ENCODE peak calls at places on chromosomes 11 and 22, in seven cellular contexts. One of them, this sample, is unnamed.

GRCh38 chr11:15969701-15970329 is 386.5 kb downstream of the SOX6 start:
- DNase-seq in effector CD4-positive, alpha-beta T cell: no peak
- DNase-seq in frontal cortex: no peak
- DNase-seq in astrocyte of the spinal cord: peak
- DNase-seq in HEK293T: no peak
- DNase-seq in DMS79 treated with DMSO at 0.1 percent for 48 hours: no peak
- DNase-seq in naive thymus-derived CD8-positive, alpha-beta T cell: no peak
- DNase-seq in this sample: no peak

GRCh38 chr11:65182258-65183170 is 786 bp downstream of the CAPN1 start:
- DNase-seq in effector CD4-positive, alpha-beta T cell: no peak
- DNase-seq in DMS79 treated with DMSO at 0.1 percent for 48 hours: peak
- DNase-seq in naive thymus-derived CD8-positive, alpha-beta T cell: no peak
- DNase-seq in HEK293T: no peak
- DNase-seq in frontal cortex: no peak
- DNase-seq in astrocyte of the spinal cord: no peak
- DNase-seq in this sample: peak

GRCh38 chr11:12157241-12157661 is 46.9 kb downstream of the MICAL2 start:
- DNase-seq in HEK293T: no peak
- DNase-seq in frontal cortex: no peak
- DNase-seq in naive thymus-derived CD8-positive, alpha-beta T cell: no peak
- DNase-seq in astrocyte of the spinal cord: peak
- DNase-seq in effector CD4-positive, alpha-beta T cell: no peak
- DNase-seq in DMS79 treated with DMSO at 0.1 percent for 48 hours: no peak
- DNase-seq in this sample: no peak

GRCh38 chr11:127274328-127274676 is 273.7 kb upstream of the KIRREL3 start:
- DNase-seq in DMS79 treated with DMSO at 0.1 percent for 48 hours: no peak
- DNase-seq in HEK293T: no peak
- DNase-seq in frontal cortex: no peak
- DNase-seq in astrocyte of the spinal cord: no peak
- DNase-seq in effector CD4-positive, alpha-beta T cell: no peak
- DNase-seq in naive thymus-derived CD8-positive, alpha-beta T cell: no peak
- DNase-seq in this sample: no peak

GRCh38 chr22:19330865-19331418 is 39.4 kb upstream of the CLTCL1 start:
- DNase-seq in naive thymus-derived CD8-positive, alpha-beta T cell: no peak
- DNase-seq in frontal cortex: no peak
- DNase-seq in HEK293T: no peak
- DNase-seq in DMS79 treated with DMSO at 0.1 percent for 48 hours: no peak
- DNase-seq in effector CD4-positive, alpha-beta T cell: no peak
- DNase-seq in astrocyte of the spinal cord: no peak
- DNase-seq in this sample: no peak

GRCh38 chr22:28773461-28773867 is 969 bp downstream of the CCDC117 start:
- DNase-seq in frontal cortex: no peak
- DNase-seq in naive thymus-derived CD8-positive, alpha-beta T cell: no peak
- DNase-seq in HEK293T: no peak
- DNase-seq in effector CD4-positive, alpha-beta T cell: no peak
- DNase-seq in astrocyte of the spinal cord: peak
- DNase-seq in DMS79 treated with DMSO at 0.1 percent for 48 hours: no peak
- DNase-seq in this sample: no peak

GRCh38 chr11:78420796-78421209 is 3.2 kb upstream of the GAB2 start:
- DNase-seq in HEK293T: no peak
- DNase-seq in effector CD4-positive, alpha-beta T cell: no peak
- DNase-seq in naive thymus-derived CD8-positive, alpha-beta T cell: peak
- DNase-seq in DMS79 treated with DMSO at 0.1 percent for 48 hours: peak
- DNase-seq in frontal cortex: no peak
- DNase-seq in astrocyte of the spinal cord: peak
- DNase-seq in this sample: peak

GRCh38 chr11:108559340-108559739 is 34.2 kb downstream of the EXPH5 start:
- DNase-seq in frontal cortex: no peak
- DNase-seq in astrocyte of the spinal cord: peak
- DNase-seq in HEK293T: no peak
- DNase-seq in effector CD4-positive, alpha-beta T cell: no peak
- DNase-seq in DMS79 treated with DMSO at 0.1 percent for 48 hours: no peak
- DNase-seq in naive thymus-derived CD8-positive, alpha-beta T cell: no peak
- DNase-seq in this sample: no peak

GRCh38 chr11:117723625-117724024 is 73.4 kb downstream of the DSCAML1 start:
- DNase-seq in DMS79 treated with DMSO at 0.1 percent for 48 hours: no peak
- DNase-seq in effector CD4-positive, alpha-beta T cell: no peak
- DNase-seq in frontal cortex: no peak
- DNase-seq in naive thymus-derived CD8-positive, alpha-beta T cell: no peak
- DNase-seq in HEK293T: no peak
- DNase-seq in astrocyte of the spinal cord: no peak
- DNase-seq in this sample: no peak

GRCh38 chr11:35006389-35007128 is 90.1 kb downstream of the PDHX start:
- DNase-seq in effector CD4-positive, alpha-beta T cell: peak
- DNase-seq in HEK293T: no peak
- DNase-seq in frontal cortex: no peak
- DNase-seq in astrocyte of the spinal cord: peak
- DNase-seq in DMS79 treated with DMSO at 0.1 percent for 48 hours: no peak
- DNase-seq in naive thymus-derived CD8-positive, alpha-beta T cell: no peak
- DNase-seq in this sample: no peak

GRCh38 chr22:49979587-49980264 is 19.2 kb downstream of the PIM3 start:
- DNase-seq in effector CD4-positive, alpha-beta T cell: no peak
- DNase-seq in HEK293T: peak
- DNase-seq in frontal cortex: no peak
- DNase-seq in DMS79 treated with DMSO at 0.1 percent for 48 hours: no peak
- DNase-seq in naive thymus-derived CD8-positive, alpha-beta T cell: peak
- DNase-seq in astrocyte of the spinal cord: peak
- DNase-seq in this sample: no peak

GRCh38 chr11:2763939-2764338 is 64.1 kb upstream of the KCNQ1OT1 start:
- DNase-seq in HEK293T: no peak
- DNase-seq in astrocyte of the spinal cord: peak
- DNase-seq in DMS79 treated with DMSO at 0.1 percent for 48 hours: peak
- DNase-seq in effector CD4-positive, alpha-beta T cell: no peak
- DNase-seq in naive thymus-derived CD8-positive, alpha-beta T cell: no peak
- DNase-seq in frontal cortex: no peak
- DNase-seq in this sample: no peak

GRCh38 chr11:114159802-114160588 is 100.5 kb downstream of the ZBTB16 start:
- DNase-seq in naive thymus-derived CD8-positive, alpha-beta T cell: peak
- DNase-seq in frontal cortex: peak
- DNase-seq in astrocyte of the spinal cord: peak
- DNase-seq in DMS79 treated with DMSO at 0.1 percent for 48 hours: peak
- DNase-seq in effector CD4-positive, alpha-beta T cell: peak
- DNase-seq in HEK293T: peak
- DNase-seq in this sample: peak

GRCh38 chr11:22666700-22667439 is 459 bp downstream of the GAS2 start:
- DNase-seq in naive thymus-derived CD8-positive, alpha-beta T cell: no peak
- DNase-seq in DMS79 treated with DMSO at 0.1 percent for 48 hours: peak
- DNase-seq in astrocyte of the spinal cord: peak
- DNase-seq in frontal cortex: peak
- DNase-seq in effector CD4-positive, alpha-beta T cell: no peak
- DNase-seq in HEK293T: no peak
- DNase-seq in this sample: no peak

This sample was measured in sigmoid colon.